ENCODE peak calls at places on chromosomes 13 and 19, in five cellular contexts. J, Y, S, V and Z are unnamed samples.

GRCh38 chr19:57096640-57097361 is 23.0 kb upstream of the USP29 start:
- DNase-seq in V (no peak), Y (no peak), J (no peak), S (no peak), Z (no peak)

GRCh38 chr13:99208845-99209527 is 8.3 kb downstream of the UBAC2 start:
- DNase-seq in S (no peak), Y (no peak), J (no peak), V (no peak), Z (no peak)

GRCh38 chr19:29988351-29988750 is 46.3 kb downstream of the URI1 start:
- DNase-seq in Y (no peak), S (no peak), J (no peak), V (no peak), Z (no peak)

GRCh38 chr13:95956589-95957148 is 96.5 kb downstream of the UGGT2 start:
- DNase-seq in S (no peak), V (no peak), Y (no peak), J (no peak), Z (no peak)

GRCh38 chr19:42985588-42985987 is 40.7 kb downstream of the PSG11 start:
- DNase-seq in V (no peak), J (no peak), Y (no peak), S (no peak), Z (no peak)

GRCh38 chr13:89061821-89062220 is 1390.7 kb downstream of the SLITRK5 start:
- DNase-seq in Y (no peak), S (peak), V (no peak), J (no peak), Z (no peak)

GRCh38 chr13:41668130-41668757 is 210.9 kb downstream of the RGCC start:
- DNase-seq in Y (peak), S (no peak), V (peak), J (peak), Z (peak)

GRCh38 chr13:34358811-34359513 is 541.0 kb downstream of the RFC3 start:
- DNase-seq in S (no peak), V (no peak), Y (no peak), J (no peak), Z (no peak)

GRCh38 chr13:95494082-95494681 is 58.3 kb upstream of the CLDN10 start:
- DNase-seq in Y (no peak), J (peak), S (no peak), V (no peak), Z (no peak)

GRCh38 chr13:24724714-24725113 is 39.3 kb upstream of the RNF17 start:
- DNase-seq in Y (no peak), S (no peak), J (no peak), V (no peak), Z (no peak)

GRCh38 chr13:42832341-42833153 is 51.2 kb downstream of the FAM216B start:
- DNase-seq in Y (peak), S (no peak), J (no peak), V (no peak), Z (peak)

GRCh38 chr13:110368408-110368807 is 61.3 kb downstream of the COL4A2 start:
- DNase-seq in V (no peak), Y (no peak), J (no peak), S (no peak), Z (no peak)

GRCh38 chr13:59684105-59684504 is 479.6 kb downstream of the DIAPH3 start:
- DNase-seq in S (no peak), Y (no peak), J (no peak), V (no peak), Z (no peak)